ENCODE peak calls at places on chromosome 22, in ten cellular contexts. One of them, this sample, is unnamed.
A peak's percentile ranks its signal among the peaks of the same experiment; 100 is the strongest.

GRCh38 chr22:48577014-48577690 is 1250.5 kb downstream of the BRD1 start:
- DNase-seq in D721Med: no peak
- DNase-seq in IMR-90: no peak
- DNase-seq in Panc1: no peak
- DNase-seq in GM12865: no peak
- DNase-seq in colonic mucosa: no peak
- DNase-seq in H9: peak; percentile 44
- DNase-seq in pancreas: no peak
- DNase-seq in brain microvascular endothelial cell: no peak
- DNase-seq in neural crest cell: no peak
- DNase-seq in this sample: no peak

GRCh38 chr22:48715511-48715910 is 1112.2 kb downstream of the BRD1 start:
- DNase-seq in Panc1: no peak
- DNase-seq in GM12865: no peak
- DNase-seq in brain microvascular endothelial cell: no peak
- DNase-seq in colonic mucosa: no peak
- DNase-seq in IMR-90: no peak
- DNase-seq in H9: no peak
- DNase-seq in D721Med: no peak
- DNase-seq in pancreas: no peak
- DNase-seq in neural crest cell: no peak
- DNase-seq in this sample: no peak

GRCh38 chr22:29892315-29892714 is 9.3 kb downstream of the MTMR3 start:
- DNase-seq in Panc1: no peak
- DNase-seq in D721Med: no peak
- DNase-seq in pancreas: no peak
- DNase-seq in brain microvascular endothelial cell: no peak
- DNase-seq in neural crest cell: no peak
- DNase-seq in colonic mucosa: no peak
- DNase-seq in GM12865: no peak
- DNase-seq in H9: no peak
- DNase-seq in IMR-90: no peak
- DNase-seq in this sample: no peak

GRCh38 chr22:29780781-29781676 is 13.9 kb downstream of the UQCR10 start:
- DNase-seq in Panc1: no peak
- DNase-seq in neural crest cell: no peak
- DNase-seq in colonic mucosa: no peak
- DNase-seq in D721Med: no peak
- DNase-seq in IMR-90: peak; percentile 85
- DNase-seq in H9: no peak
- DNase-seq in brain microvascular endothelial cell: peak; percentile 85
- DNase-seq in pancreas: no peak
- DNase-seq in GM12865: no peak
- DNase-seq in this sample: peak; percentile 42

GRCh38 chr22:24106385-24107381 is 74.6 kb upstream of the SUSD2 start:
- DNase-seq in GM12865: peak; percentile 71
- DNase-seq in colonic mucosa: no peak
- DNase-seq in IMR-90: no peak
- DNase-seq in H9: peak; percentile 37
- DNase-seq in brain microvascular endothelial cell: no peak
- DNase-seq in pancreas: no peak
- DNase-seq in neural crest cell: no peak
- DNase-seq in Panc1: no peak
- DNase-seq in D721Med: no peak
- DNase-seq in this sample: no peak

GRCh38 chr22:48106215-48106614 is 1343.8 kb downstream of the TBC1D22A start:
- DNase-seq in GM12865: no peak
- DNase-seq in brain microvascular endothelial cell: no peak
- DNase-seq in IMR-90: no peak
- DNase-seq in H9: no peak
- DNase-seq in D721Med: no peak
- DNase-seq in colonic mucosa: no peak
- DNase-seq in neural crest cell: no peak
- DNase-seq in Panc1: no peak
- DNase-seq in pancreas: no peak
- DNase-seq in this sample: no peak

GRCh38 chr22:23816552-23816976 is 22.2 kb downstream of the DERL3 start:
- DNase-seq in IMR-90: no peak
- DNase-seq in GM12865: no peak
- DNase-seq in brain microvascular endothelial cell: no peak
- DNase-seq in pancreas: peak; percentile 24
- DNase-seq in Panc1: no peak
- DNase-seq in H9: peak; percentile 17
- DNase-seq in neural crest cell: no peak
- DNase-seq in D721Med: no peak
- DNase-seq in colonic mucosa: no peak
- DNase-seq in this sample: no peak

GRCh38 chr22:49532831-49533802 is 294.6 kb downstream of the BRD1 start:
- DNase-seq in brain microvascular endothelial cell: no peak
- DNase-seq in Panc1: no peak
- DNase-seq in H9: no peak
- DNase-seq in neural crest cell: no peak
- DNase-seq in D721Med: no peak
- DNase-seq in IMR-90: no peak
- DNase-seq in GM12865: no peak
- DNase-seq in pancreas: peak; percentile 14
- DNase-seq in colonic mucosa: no peak
- DNase-seq in this sample: no peak

GRCh38 chr22:21762712-21763581 is 27.4 kb upstream of the YPEL1 start:
- DNase-seq in GM12865: peak; percentile 59
- DNase-seq in neural crest cell: no peak
- DNase-seq in brain microvascular endothelial cell: no peak
- DNase-seq in H9: no peak
- DNase-seq in colonic mucosa: no peak
- DNase-seq in Panc1: no peak
- DNase-seq in IMR-90: no peak
- DNase-seq in D721Med: no peak
- DNase-seq in pancreas: no peak
- DNase-seq in this sample: no peak

GRCh38 chr22:50310209-50310722 is 2.8 kb upstream of the PLXNB2 start:
- DNase-seq in Panc1: no peak
- DNase-seq in H9: no peak
- DNase-seq in IMR-90: no peak
- DNase-seq in pancreas: no peak
- DNase-seq in neural crest cell: no peak
- DNase-seq in brain microvascular endothelial cell: no peak
- DNase-seq in D721Med: no peak
- DNase-seq in colonic mucosa: no peak
- DNase-seq in GM12865: no peak
- DNase-seq in this sample: no peak

GRCh38 chr22:29245626-29246385 is 22.0 kb downstream of the RHBDD3 start:
- DNase-seq in pancreas: peak; percentile 86
- DNase-seq in brain microvascular endothelial cell: peak; percentile 53
- DNase-seq in H9: peak; percentile 75
- DNase-seq in Panc1: peak; percentile 30
- DNase-seq in neural crest cell: peak; percentile 68
- DNase-seq in D721Med: no peak
- DNase-seq in IMR-90: peak; percentile 54
- DNase-seq in GM12865: peak; percentile 79
- DNase-seq in colonic mucosa: peak; percentile 69
- DNase-seq in this sample: peak; percentile 64

GRCh38 chr22:48895341-48895740 is 932.3 kb downstream of the BRD1 start:
- DNase-seq in IMR-90: no peak
- DNase-seq in pancreas: no peak
- DNase-seq in Panc1: no peak
- DNase-seq in brain microvascular endothelial cell: no peak
- DNase-seq in colonic mucosa: peak; percentile 6
- DNase-seq in neural crest cell: no peak
- DNase-seq in D721Med: no peak
- DNase-seq in H9: no peak
- DNase-seq in GM12865: no peak
- DNase-seq in this sample: no peak

GRCh38 chr22:32389685-32390084 is 22.4 kb downstream of the RTCB start:
- DNase-seq in neural crest cell: peak; percentile 30
- DNase-seq in colonic mucosa: no peak
- DNase-seq in D721Med: no peak
- DNase-seq in pancreas: no peak
- DNase-seq in Panc1: no peak
- DNase-seq in H9: no peak
- DNase-seq in brain microvascular endothelial cell: peak; percentile 27
- DNase-seq in GM12865: no peak
- DNase-seq in IMR-90: peak; percentile 11
- DNase-seq in this sample: peak; percentile 19

GRCh38 chr22:48055827-48056226 is 1293.4 kb downstream of the TBC1D22A start:
- DNase-seq in D721Med: no peak
- DNase-seq in neural crest cell: no peak
- DNase-seq in Panc1: no peak
- DNase-seq in H9: no peak
- DNase-seq in brain microvascular endothelial cell: no peak
- DNase-seq in IMR-90: no peak
- DNase-seq in pancreas: no peak
- DNase-seq in GM12865: no peak
- DNase-seq in colonic mucosa: no peak
- DNase-seq in this sample: no peak

DNA sequence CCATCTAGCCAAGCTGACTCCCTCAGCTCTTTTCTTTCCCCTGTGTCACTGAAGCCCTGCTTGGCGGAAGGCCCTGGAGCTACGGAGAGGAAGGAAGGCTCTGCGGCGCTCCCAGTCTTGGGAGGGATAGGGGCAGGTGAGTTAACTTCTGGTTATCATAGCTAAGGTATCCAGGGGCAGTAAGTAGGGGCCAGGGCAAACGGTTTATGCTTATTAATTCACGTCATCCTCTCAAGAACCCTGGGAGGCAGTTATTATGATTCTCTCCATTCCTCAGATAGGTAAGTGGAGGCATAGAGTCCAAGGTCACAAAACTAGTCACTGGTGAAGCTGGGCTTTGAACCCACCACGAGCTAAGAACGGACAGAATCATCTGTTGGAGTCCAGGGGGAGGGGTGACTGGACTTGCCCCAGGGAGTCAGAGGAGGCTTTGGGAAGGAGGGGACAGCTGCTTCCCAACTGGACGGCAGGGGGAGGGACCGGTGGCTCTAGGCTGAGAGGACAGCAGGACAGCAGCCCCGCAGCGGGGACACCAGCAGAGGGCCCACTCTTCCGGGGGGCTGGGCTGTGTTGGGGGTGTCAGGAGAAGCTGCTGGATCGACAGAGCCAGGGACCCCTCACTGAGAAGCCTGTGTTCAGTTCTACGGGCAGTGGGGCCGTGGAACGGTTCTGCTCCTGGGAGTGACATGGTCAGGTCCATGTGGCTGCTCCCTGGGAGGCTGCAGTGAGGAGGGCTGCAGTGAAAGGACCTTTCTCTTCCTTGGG is 3.5 kb downstream of the BAIAP2L2 start:
- DNase-seq in colonic mucosa: no peak
- DNase-seq in neural crest cell: no peak
- DNase-seq in GM12865: no peak
- DNase-seq in pancreas: peak; percentile 62
- DNase-seq in H9: no peak
- DNase-seq in brain microvascular endothelial cell: no peak
- DNase-seq in D721Med: no peak
- DNase-seq in IMR-90: no peak
- DNase-seq in Panc1: no peak
- DNase-seq in this sample: no peak
- TF ChIP-seq CTCF in colonic mucosa: no peak
- TF ChIP-seq CTCF in neural crest cell: no peak
- TF ChIP-seq CTCF in GM12865: no peak
- TF ChIP-seq CTCF in pancreas: no peak
- TF ChIP-seq CTCF in H9: no peak
- TF ChIP-seq CTCF in brain microvascular endothelial cell: peak; percentile 11
- TF ChIP-seq CTCF in D721Med: no peak
- TF ChIP-seq CTCF in IMR-90: no peak
- TF ChIP-seq CTCF in Panc1: no peak
- TF ChIP-seq CTCF in this sample: no peak

GRCh38 chr22:37995460-37995859 is 11.1 kb upstream of the SOX10 start:
- DNase-seq in brain microvascular endothelial cell: no peak
- DNase-seq in pancreas: no peak
- DNase-seq in Panc1: no peak
- DNase-seq in D721Med: no peak
- DNase-seq in H9: no peak
- DNase-seq in IMR-90: no peak
- DNase-seq in colonic mucosa: no peak
- DNase-seq in neural crest cell: no peak
- DNase-seq in GM12865: no peak
- DNase-seq in this sample: no peak

GRCh38 chr22:37994982-37995381 is 10.6 kb upstream of the SOX10 start:
- DNase-seq in GM12865: no peak
- DNase-seq in colonic mucosa: no peak
- DNase-seq in pancreas: no peak
- DNase-seq in Panc1: no peak
- DNase-seq in H9: no peak
- DNase-seq in brain microvascular endothelial cell: no peak
- DNase-seq in IMR-90: no peak
- DNase-seq in neural crest cell: no peak
- DNase-seq in D721Med: no peak
- DNase-seq in this sample: no peak

GRCh38 chr22:37994049-37994448 is 9.7 kb upstream of the SOX10 start:
- DNase-seq in Panc1: no peak
- DNase-seq in GM12865: peak; percentile 14
- DNase-seq in H9: no peak
- DNase-seq in brain microvascular endothelial cell: no peak
- DNase-seq in IMR-90: no peak
- DNase-seq in neural crest cell: no peak
- DNase-seq in D721Med: no peak
- DNase-seq in pancreas: no peak
- DNase-seq in colonic mucosa: no peak
- DNase-seq in this sample: no peak

GRCh38 chr22:37996515-37997246 is 12.3 kb upstream of the SOX10 start:
- DNase-seq in D721Med: no peak
- DNase-seq in pancreas: no peak
- DNase-seq in IMR-90: no peak
- DNase-seq in GM12865: no peak
- DNase-seq in colonic mucosa: no peak
- DNase-seq in neural crest cell: no peak
- DNase-seq in brain microvascular endothelial cell: no peak
- DNase-seq in H9: no peak
- DNase-seq in Panc1: no peak
- DNase-seq in this sample: no peak

GRCh38 chr22:37996079-37996478 is 11.7 kb upstream of the SOX10 start:
- DNase-seq in H9: no peak
- DNase-seq in colonic mucosa: no peak
- DNase-seq in GM12865: peak; percentile 22
- DNase-seq in pancreas: no peak
- DNase-seq in brain microvascular endothelial cell: no peak
- DNase-seq in IMR-90: no peak
- DNase-seq in D721Med: no peak
- DNase-seq in Panc1: no peak
- DNase-seq in neural crest cell: no peak
- DNase-seq in this sample: peak; percentile 68
- TF ChIP-seq CTCF in H9: no peak
- TF ChIP-seq CTCF in colonic mucosa: no peak
- TF ChIP-seq CTCF in GM12865: no peak
- TF ChIP-seq CTCF in pancreas: no peak
- TF ChIP-seq CTCF in brain microvascular endothelial cell: no peak
- TF ChIP-seq CTCF in IMR-90: no peak
- TF ChIP-seq CTCF in D721Med: no peak
- TF ChIP-seq CTCF in Panc1: no peak
- TF ChIP-seq CTCF in neural crest cell: no peak
- TF ChIP-seq CTCF in this sample: no peak

GRCh38 chr22:30910358-30910757 is 58.2 kb downstream of the MORC2 start:
- DNase-seq in H9: no peak
- DNase-seq in Panc1: no peak
- DNase-seq in brain microvascular endothelial cell: no peak
- DNase-seq in IMR-90: no peak
- DNase-seq in colonic mucosa: no peak
- DNase-seq in D721Med: no peak
- DNase-seq in GM12865: no peak
- DNase-seq in pancreas: no peak
- DNase-seq in neural crest cell: no peak
- DNase-seq in this sample: no peak
- TF ChIP-seq CTCF in H9: no peak
- TF ChIP-seq CTCF in Panc1: no peak
- TF ChIP-seq CTCF in brain microvascular endothelial cell: no peak
- TF ChIP-seq CTCF in IMR-90: no peak
- TF ChIP-seq CTCF in colonic mucosa: no peak
- TF ChIP-seq CTCF in D721Med: no peak
- TF ChIP-seq CTCF in GM12865: no peak
- TF ChIP-seq CTCF in pancreas: no peak
- TF ChIP-seq CTCF in neural crest cell: no peak
- TF ChIP-seq CTCF in this sample: no peak

GRCh38 chr22:19965771-19966709 is 24.4 kb upstream of the TXNRD2 start:
- DNase-seq in pancreas: peak; percentile 67
- DNase-seq in Panc1: no peak
- DNase-seq in colonic mucosa: no peak
- DNase-seq in brain microvascular endothelial cell: no peak
- DNase-seq in GM12865: no peak
- DNase-seq in D721Med: no peak
- DNase-seq in IMR-90: no peak
- DNase-seq in H9: peak; percentile 59
- DNase-seq in neural crest cell: peak; percentile 51
- DNase-seq in this sample: no peak
- TF ChIP-seq CTCF in pancreas: no peak
- TF ChIP-seq CTCF in Panc1: peak; percentile 49
- TF ChIP-seq CTCF in colonic mucosa: no peak
- TF ChIP-seq CTCF in brain microvascular endothelial cell: peak; percentile 70
- TF ChIP-seq CTCF in GM12865: peak; percentile 27
- TF ChIP-seq CTCF in D721Med: peak; percentile 34
- TF ChIP-seq CTCF in IMR-90: peak; percentile 30
- TF ChIP-seq CTCF in H9: peak; percentile 72
- TF ChIP-seq CTCF in neural crest cell: peak; percentile 59
- TF ChIP-seq CTCF in this sample: peak; percentile 12

This sample was measured in MCF 10A.